ENCODE peak calls at places on chromosomes 4 and X, in seven cellular contexts. I is PC-9, A is H9, O is BE2C, V is breast epithelium, B is pancreas, T is brain microvascular endothelial cell. C is an unnamed sample. For H3K27me3, the result is how much of the 10 kb centered on the place peaks cover.

GRCh38 chr4:86927843-86928395 is 6.9 kb upstream of the AFF1 start:
- DNase-seq in I (peak), A (peak), O (no peak), V (no peak), B (no peak), T (peak), C (no peak)

GRCh38 chrX:42075032-42075431 is 151.7 kb upstream of the CASK start:
- DNase-seq in I (no peak), A (no peak), O (no peak), V (no peak), B (no peak), T (no peak), C (no peak)

GRCh38 chr4:100805547-100805946 is 287.7 kb upstream of the EMCN start:
- DNase-seq in I (no peak), A (peak), O (peak), V (no peak), B (peak), T (no peak), C (no peak)

GRCh38 chr4:123397276-123398150 is 918 bp downstream of the SPRY1 start:
- DNase-seq in I (peak), A (peak), O (peak), V (no peak), B (peak), T (peak), C (peak)

GRCh38 chr4:54495641-54496040 is 162.1 kb upstream of the KIT start:
- DNase-seq in I (no peak), A (no peak), O (no peak), V (no peak), B (no peak), T (no peak), C (no peak)

GRCh38 chr4:123235431-123235830 is 161.2 kb upstream of the SPRY1 start:
- DNase-seq in I (no peak), A (no peak), O (no peak), V (no peak), B (no peak), T (peak), C (no peak)

GRCh38 chrX:103774070-103774642 is 2.5 kb upstream of the PLP1 start:
- DNase-seq in I (no peak), A (peak), O (peak), V (no peak), B (no peak), T (no peak), C (no peak)

GRCh38 chrX:107718156-107718621 is 57.4 kb downstream of the TSC22D3 start:
- DNase-seq in I (peak), A (peak), O (peak), V (no peak), B (peak), T (peak), C (peak)

GRCh38 chr4:18318682-18319410 is 297.3 kb upstream of the LCORL start:
- DNase-seq in I (no peak), A (no peak), O (peak), V (no peak), B (peak), T (peak), C (no peak)

GRCh38 chr4:8838911-8839431 is 32.7 kb downstream of the HMX1 start:
- DNase-seq in I (no peak), A (peak), O (no peak), V (peak), B (peak), T (no peak), C (peak)

GRCh38 chr4:88162636-88163035 is 4.2 kb upstream of the ABCG2 start:
- DNase-seq in I (no peak), A (no peak), O (no peak), V (no peak), B (no peak), T (no peak), C (peak)

GRCh38 chrX:34810911-34811310 is 131.7 kb upstream of the FAM47B start:
- DNase-seq in I (no peak), A (no peak), O (no peak), V (no peak), B (no peak), T (no peak), C (no peak)

GRCh38 chrX:134623293-134624045 is 34.8 kb downstream of the PLAC1 start:
- DNase-seq in I (no peak), A (no peak), O (no peak), V (no peak), B (no peak), T (no peak), C (no peak)

GRCh38 chrX:21382715-21383114 is 8.5 kb downstream of the CNKSR2 start:
- DNase-seq in I (no peak), A (no peak), O (no peak), V (no peak), B (no peak), T (no peak), C (no peak)

GRCh38 chrX:82127228-82128123 is 925.6 kb downstream of the SH3BGRL start:
- DNase-seq in I (no peak), A (no peak), O (no peak), V (no peak), B (no peak), T (no peak), C (no peak)

GRCh38 chr4:1366371-1367229 is 19.6 kb downstream of the UVSSA start:
- DNase-seq in I (no peak), A (no peak), O (peak), V (no peak), B (peak), T (no peak), C (no peak)

GRCh38 chr4:152090543-152090942 is 329.7 kb upstream of the GATB start:
- DNase-seq in I (no peak), A (peak), O (peak), V (no peak), B (no peak), T (no peak), C (no peak)

GRCh38 chr4:187814737-187815465 is 180.7 kb upstream of the ZFP42 start:
- DNase-seq in I (peak), A (no peak), O (no peak), V (no peak), B (no peak), T (no peak), C (peak)

GRCh38 chrX:17587352-17587751 is 149.9 kb upstream of the SCML1 start:
- DNase-seq in I (no peak), A (no peak), O (no peak), V (no peak), B (no peak), T (no peak), C (no peak)

GRCh38 chr4:184732126-184732525 is 1.8 kb downstream of the CENPU start:
- DNase-seq in I (peak), A (no peak), O (no peak), V (no peak), B (no peak), T (no peak), C (no peak)

GRCh38 chrX:122880952-122881351 is 303.1 kb upstream of the GRIA3 start:
- DNase-seq in I (no peak), A (peak), O (no peak), V (no peak), B (no peak), T (no peak), C (no peak)

DNA sequence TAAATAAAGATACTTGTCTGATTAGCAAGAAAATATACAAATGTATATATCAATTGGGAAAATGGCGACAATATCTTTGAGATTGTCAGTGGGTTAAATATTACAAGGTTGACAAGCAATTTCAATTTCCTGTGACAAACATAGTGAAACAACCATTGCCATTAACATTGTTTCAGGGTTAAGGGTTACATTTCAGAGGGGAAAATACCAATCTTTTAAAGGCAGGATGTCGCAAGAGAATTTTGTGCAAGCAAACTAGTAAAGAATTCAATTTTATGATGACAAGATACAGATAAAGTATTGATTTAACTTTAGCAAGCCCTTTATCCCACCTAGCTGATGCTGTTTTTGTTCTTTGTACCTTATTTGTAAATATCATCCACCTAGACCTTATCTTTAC is 305.8 kb upstream of the GRIA3 start:
- DNase-seq in I (no peak), A (no peak), O (no peak), V (no peak), B (no peak), T (no peak), C (no peak)
- H3K27me3 ChIP-seq in I (under half), A (under half), O (under half), V (under half), B (under half), T (under half), C (under half)

GRCh38 chr4:154503598-154503997 is 12.0 kb upstream of the DCHS2 start:
- DNase-seq in I (no peak), A (no peak), O (no peak), V (no peak), B (no peak), T (no peak), C (peak)
- TF ChIP-seq CTCF in I (peak), A (peak), O (peak), V (no peak), B (peak), T (peak), C (peak)

GRCh38 chr4:173537628-173538147 is 7.7 kb upstream of the HAND2 start:
- DNase-seq in I (no peak), A (no peak), O (peak), V (no peak), B (no peak), T (no peak), C (no peak)
- H3K27me3 ChIP-seq in I (under half), A (half or more), O (under half), V (under half), B (under half), T (half or more), C (under half)

GRCh38 chrX:154840856-154841255 is 6.4 kb upstream of the SMIM9 start:
- DNase-seq in I (peak), A (no peak), O (no peak), V (no peak), B (no peak), T (peak), C (peak)
- TF ChIP-seq CTCF in I (peak), A (peak), O (peak), V (no peak), B (peak), T (peak), C (peak)